ENCODE peak calls at places on chromosomes 13 and 19, in ten cellular contexts. M is AG09319; G is stimulated activated CD4-positive, alpha-beta T cell treated with anti-CD3 and anti-CD28 coated beads, TNF-alpha, amount 100 ng/mL, for 24 hours; P is non-pigmented ciliary epithelial cell; Z is activated T-cell treated with anti-CD3 and anti-CD28 coated beads for 24 hours; S is fibroblast of pulmonary artery; Y is fibroblast of gingiva; C is breast epithelium; T is lower leg skin; U is NT2/D1. L is an unnamed sample.

GRCh38 chr13:44649118-44649455 is 73.0 kb upstream of the TSC22D1 start:
- DNase-seq in Z (peak), Y (no peak), C (no peak), M (no peak), P (no peak), G (no peak), U (peak), S (no peak), T (no peak), L (no peak)

GRCh38 chr19:55113570-55114039 is 3.8 kb downstream of the PPP1R12C start:
- DNase-seq in C (peak), U (peak), G (no peak), P (peak), M (peak), S (peak), Z (no peak), T (peak), Y (peak), L (peak)

GRCh38 chr13:113995051-113995601 is 21.2 kb upstream of the C13orf46 start:
- DNase-seq in Y (no peak), G (no peak), T (no peak), U (no peak), C (no peak), P (no peak), S (no peak), M (no peak), Z (no peak), L (no peak)

GRCh38 chr19:18013621-18014111 is 5.7 kb downstream of the ARRDC2 start:
- DNase-seq in M (no peak), C (peak), U (no peak), Y (no peak), Z (no peak), T (no peak), S (no peak), P (no peak), G (no peak), L (no peak)

GRCh38 chr13:77827350-77827749 is 91.3 kb downstream of the EDNRB start:
- DNase-seq in S (peak), T (no peak), Y (peak), P (no peak), M (no peak), C (no peak), Z (no peak), U (no peak), G (no peak), L (no peak)

GRCh38 chr19:35704218-35704617 is at the start of gene ZBTB32:
- DNase-seq in M (no peak), T (no peak), G (no peak), Z (no peak), U (no peak), P (no peak), C (no peak), Y (peak), S (peak), L (no peak)

GRCh38 chr13:97403893-97404683 is 29.9 kb upstream of the RAP2A start:
- DNase-seq in S (no peak), P (no peak), M (no peak), C (no peak), Y (peak), G (no peak), T (no peak), U (no peak), Z (no peak), L (no peak)

GRCh38 chr19:3479177-3479818 is 1.0 kb downstream of the SMIM24 start:
- DNase-seq in M (no peak), P (no peak), C (no peak), G (peak), U (no peak), T (no peak), Y (no peak), S (no peak), Z (peak), L (no peak)

GRCh38 chr19:46784262-46785053 is 3.9 kb downstream of the SLC1A5 start:
- DNase-seq in Z (peak), G (peak), U (no peak), Y (peak), P (no peak), T (peak), C (peak), M (peak), S (peak), L (peak)

GRCh38 chr19:679418-680286 is 3.5 kb downstream of the FSTL3 start:
- DNase-seq in Z (no peak), C (no peak), G (no peak), Y (peak), U (no peak), T (no peak), P (no peak), S (peak), M (peak), L (peak)

GRCh38 chr13:96904232-96904631 is 90.0 kb downstream of the OXGR1 start:
- DNase-seq in M (no peak), U (no peak), T (no peak), C (no peak), G (no peak), P (no peak), Z (no peak), Y (no peak), S (no peak), L (no peak)

GRCh38 chr19:16315825-16316505 is 8.7 kb upstream of the KLF2 start:
- DNase-seq in C (no peak), P (peak), Z (no peak), T (peak), M (peak), S (peak), G (no peak), Y (peak), U (no peak), L (peak)

GRCh38 chr13:95128045-95128643 is 173.1 kb downstream of the ABCC4 start:
- DNase-seq in Y (no peak), T (no peak), P (no peak), U (no peak), M (no peak), Z (no peak), S (no peak), G (no peak), C (no peak), L (no peak)

GRCh38 chr13:109610517-109610916 is 175.9 kb downstream of the IRS2 start:
- DNase-seq in Y (no peak), Z (no peak), P (no peak), S (peak), G (no peak), C (no peak), U (no peak), M (no peak), T (peak), L (peak)

GRCh38 chr19:41426116-41426841 is 895 bp downstream of the B3GNT8 start:
- DNase-seq in Z (no peak), Y (no peak), C (no peak), P (no peak), G (no peak), T (no peak), U (no peak), S (no peak), M (no peak), L (no peak)

GRCh38 chr13:89514534-89515312 is 1832.8 kb upstream of the MIR17HG start:
- DNase-seq in S (peak), G (no peak), C (no peak), Y (peak), Z (no peak), M (no peak), U (no peak), P (peak), T (no peak), L (no peak)

GRCh38 chr13:104869501-104869900 is 1666.0 kb downstream of the EFNB2 start:
- DNase-seq in U (no peak), G (no peak), T (no peak), Z (no peak), C (no peak), Y (no peak), S (peak), P (peak), M (no peak), L (no peak)

GRCh38 chr13:113860579-113861432 is 3.1 kb downstream of the GAS6 start:
- DNase-seq in G (no peak), T (no peak), Z (no peak), M (no peak), U (peak), P (no peak), Y (no peak), C (peak), S (peak), L (no peak)

GRCh38 chr19:41219924-41220567 is 1.0 kb downstream of the AXL start:
- DNase-seq in Z (no peak), G (no peak), S (peak), Y (peak), U (no peak), C (no peak), P (no peak), T (no peak), M (no peak), L (peak)

GRCh38 chr19:1853295-1854031 is 5.2 kb upstream of the REXO1 start:
- DNase-seq in P (no peak), Z (peak), G (peak), Y (peak), S (peak), M (no peak), T (peak), U (no peak), C (peak), L (peak)

GRCh38 chr19:8148410-8149231 is 771 bp downstream of the FBN3 start:
- DNase-seq in C (no peak), P (no peak), G (no peak), T (no peak), U (peak), Y (no peak), M (no peak), S (no peak), Z (no peak), L (no peak)

GRCh38 chr13:49524740-49525501 is 29.2 kb downstream of the PHF11 start:
- DNase-seq in T (no peak), Y (peak), C (no peak), S (no peak), Z (no peak), M (no peak), U (no peak), G (no peak), P (no peak), L (no peak)

GRCh38 chr19:2495130-2495641 is 19.3 kb downstream of the GADD45B start:
- DNase-seq in P (no peak), U (no peak), G (no peak), Y (peak), S (peak), T (peak), M (no peak), Z (no peak), C (peak), L (peak)

GRCh38 chr19:33580026-33580644 is 41.6 kb upstream of the CHST8 start:
- DNase-seq in C (peak), Y (no peak), M (no peak), T (no peak), Z (no peak), S (no peak), G (no peak), P (no peak), U (no peak), L (no peak)

GRCh38 chr13:65914707-65915106 is 1315.4 kb downstream of the PCDH9 start:
- DNase-seq in M (no peak), Z (no peak), Y (peak), U (no peak), P (peak), C (no peak), G (no peak), S (peak), T (no peak), L (no peak)

GRCh38 chr13:78649997-78650724 is 8.8 kb downstream of the OBI1 start:
- DNase-seq in Z (no peak), M (no peak), S (no peak), U (no peak), C (no peak), T (no peak), P (no peak), G (no peak), Y (no peak), L (no peak)

GRCh38 chr19:23996549-23996948 is 81.9 kb downstream of the ZNF726 start:
- DNase-seq in T (no peak), M (no peak), Z (no peak), U (peak), P (no peak), S (no peak), Y (no peak), C (no peak), G (no peak), L (no peak)

GRCh38 chr13:64154514-64154913 is 2738.9 kb upstream of the PCDH20 start:
- DNase-seq in U (no peak), Y (no peak), P (no peak), Z (no peak), T (no peak), G (no peak), S (peak), M (no peak), C (no peak), L (no peak)

GRCh38 chr13:48431987-48432615 is 19.2 kb upstream of the LPAR6 start:
- DNase-seq in Y (peak), C (no peak), T (no peak), G (no peak), P (no peak), Z (no peak), U (no peak), S (peak), M (no peak), L (no peak)

GRCh38 chr13:73934215-73934623 is 200.0 kb downstream of the KLF12 start:
- DNase-seq in P (no peak), G (no peak), Z (no peak), M (no peak), C (no peak), T (no peak), Y (no peak), S (no peak), U (no peak), L (no peak)

L was measured in sigmoid colon.